ENCODE peak calls at places on chromosomes 12 and 14, in four cellular contexts. One of them, this sample, is unnamed. For H3K36me3, the result is how much of the 10 kb centered on the place peaks cover.

GRCh38 chr12:51488281-51488680 is 63.6 kb downstream of the SLC4A8 start:
- DNase-seq in hepatocyte: no peak
- DNase-seq in sigmoid colon: no peak
- DNase-seq in adrenal gland: no peak
- DNase-seq in this sample: no peak

GRCh38 chr12:118060301-118061010 is 523 bp downstream of the WSB2 start:
- DNase-seq in adrenal gland: peak
- DNase-seq in sigmoid colon: peak
- DNase-seq in hepatocyte: peak
- DNase-seq in this sample: peak

GRCh38 chr14:28653521-28653920 is 113.1 kb upstream of the FOXG1 start:
- DNase-seq in sigmoid colon: no peak
- DNase-seq in hepatocyte: no peak
- DNase-seq in adrenal gland: no peak
- DNase-seq in this sample: no peak

GRCh38 chr14:104443391-104444158 is 136.0 kb upstream of the C14orf180 start:
- DNase-seq in hepatocyte: no peak
- DNase-seq in sigmoid colon: no peak
- DNase-seq in adrenal gland: peak
- DNase-seq in this sample: peak

GRCh38 chr14:91456283-91456682 is 38.7 kb upstream of the CCDC88C start:
- DNase-seq in hepatocyte: no peak
- DNase-seq in adrenal gland: no peak
- DNase-seq in sigmoid colon: no peak
- DNase-seq in this sample: no peak

GRCh38 chr14:101357559-101358319 is 203.6 kb upstream of the DIO3 start:
- DNase-seq in adrenal gland: no peak
- DNase-seq in hepatocyte: no peak
- DNase-seq in sigmoid colon: peak
- DNase-seq in this sample: no peak

GRCh38 chr12:76909290-76909689 is 30.5 kb upstream of the CSRP2 start:
- DNase-seq in hepatocyte: no peak
- DNase-seq in adrenal gland: no peak
- DNase-seq in sigmoid colon: no peak
- DNase-seq in this sample: no peak

GRCh38 chr14:105144666-105145380 is 23.8 kb downstream of the JAG2 start:
- DNase-seq in sigmoid colon: peak
- DNase-seq in adrenal gland: no peak
- DNase-seq in hepatocyte: no peak
- DNase-seq in this sample: peak

GRCh38 chr12:15050664-15051063 is 77.8 kb downstream of the PDE6H start:
- DNase-seq in adrenal gland: no peak
- DNase-seq in sigmoid colon: peak
- DNase-seq in hepatocyte: peak
- DNase-seq in this sample: no peak

DNA sequence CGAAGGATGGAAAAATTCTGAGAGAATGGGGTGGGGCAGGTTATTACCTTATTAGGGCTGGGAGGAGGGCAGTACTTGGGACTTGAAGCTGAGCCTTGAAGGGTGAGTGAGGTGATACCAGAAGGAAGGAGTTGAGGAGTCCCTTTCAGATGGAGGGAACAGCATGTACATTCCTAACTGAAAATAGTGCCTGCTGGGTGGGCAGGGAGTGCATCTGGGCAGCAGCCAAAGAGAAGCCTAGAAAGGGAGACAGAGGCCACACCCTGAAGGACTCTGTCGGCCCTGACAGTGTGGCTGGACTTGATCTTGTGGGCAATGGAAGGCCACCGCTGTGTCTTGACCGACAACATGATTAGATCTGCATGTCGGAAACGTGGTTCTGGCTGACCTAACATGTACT is 147.6 kb downstream of the NDUFA12 start:
- DNase-seq in hepatocyte: no peak
- DNase-seq in sigmoid colon: no peak
- DNase-seq in adrenal gland: no peak
- DNase-seq in this sample: no peak
- H3K27ac ChIP-seq in hepatocyte: no peak
- H3K27ac ChIP-seq in sigmoid colon: no peak
- H3K27ac ChIP-seq in adrenal gland: no peak
- H3K27ac ChIP-seq in this sample: no peak

DNA sequence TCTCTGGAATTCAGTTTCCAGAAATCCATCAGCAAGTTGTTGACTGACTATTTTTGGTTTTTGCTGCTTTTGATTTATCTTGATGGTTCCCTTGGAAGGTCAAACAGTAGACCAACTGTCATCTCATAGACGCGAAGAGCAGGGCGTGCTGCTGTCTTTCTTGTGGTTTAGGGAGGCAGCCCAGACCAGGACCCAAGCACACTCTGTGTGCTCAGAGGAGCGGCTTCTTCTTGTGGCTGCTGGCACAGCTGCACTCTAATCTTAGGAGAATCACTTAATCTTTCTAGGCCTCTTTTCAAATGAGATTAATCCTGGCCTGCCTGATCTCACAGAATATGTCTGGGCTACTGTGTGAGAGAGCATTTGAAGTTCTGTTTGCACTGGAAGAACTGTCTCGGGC is 60.0 kb upstream of the TRAF3 start:
- DNase-seq in adrenal gland: no peak
- DNase-seq in sigmoid colon: no peak
- DNase-seq in hepatocyte: no peak
- DNase-seq in this sample: no peak
- H3K36me3 ChIP-seq in adrenal gland: under half
- H3K36me3 ChIP-seq in sigmoid colon: under half
- H3K36me3 ChIP-seq in hepatocyte: under half
- H3K36me3 ChIP-seq in this sample: half or more

GRCh38 chr12:96070670-96071279 is 35.4 kb upstream of the LTA4H start:
- DNase-seq in adrenal gland: peak
- DNase-seq in sigmoid colon: no peak
- DNase-seq in hepatocyte: no peak
- DNase-seq in this sample: no peak
- TF ChIP-seq CTCF in adrenal gland: no peak
- TF ChIP-seq CTCF in sigmoid colon: no peak
- TF ChIP-seq CTCF in hepatocyte: peak
- TF ChIP-seq CTCF in this sample: no peak

DNA sequence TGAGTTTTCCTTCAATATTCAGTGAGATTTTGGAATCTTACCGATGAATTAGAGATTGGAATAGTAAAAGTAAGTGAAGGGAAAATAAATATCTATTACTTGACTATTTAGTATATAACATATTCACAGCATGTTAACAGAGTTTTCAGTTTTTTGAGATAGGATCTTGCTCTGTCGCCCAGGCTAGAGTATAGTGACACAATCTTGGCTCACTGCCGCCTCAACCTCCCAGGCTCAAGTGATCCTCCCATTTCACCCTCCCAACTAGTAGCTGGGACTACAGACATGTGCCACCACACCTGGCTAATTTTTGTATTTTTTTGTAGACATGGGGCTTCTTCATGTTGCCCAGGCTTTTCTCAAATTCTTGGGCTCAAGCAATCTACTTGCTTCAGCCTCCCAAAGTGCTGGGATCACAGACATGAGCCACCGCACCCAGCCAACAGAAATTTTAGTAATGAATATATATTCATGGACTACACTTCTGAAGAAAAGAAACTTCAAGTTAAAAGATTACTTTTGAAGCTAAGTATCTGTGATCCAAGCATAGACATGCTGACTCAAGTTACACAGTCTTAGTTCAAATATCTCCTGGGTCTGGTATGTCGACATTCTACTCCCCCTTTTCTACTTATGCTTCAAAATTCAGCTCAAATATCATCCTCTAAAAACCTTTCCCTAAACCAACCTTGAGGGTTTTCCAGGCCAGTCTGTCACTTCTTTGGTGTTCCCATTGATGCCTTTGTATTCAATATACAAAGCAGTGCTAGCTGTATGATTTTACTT is 13.8 kb downstream of the UBE2N start:
- DNase-seq in adrenal gland: no peak
- DNase-seq in hepatocyte: no peak
- DNase-seq in sigmoid colon: no peak
- DNase-seq in this sample: no peak
- H3K27ac ChIP-seq in adrenal gland: no peak
- H3K27ac ChIP-seq in hepatocyte: peak
- H3K27ac ChIP-seq in sigmoid colon: no peak
- H3K27ac ChIP-seq in this sample: no peak

DNA sequence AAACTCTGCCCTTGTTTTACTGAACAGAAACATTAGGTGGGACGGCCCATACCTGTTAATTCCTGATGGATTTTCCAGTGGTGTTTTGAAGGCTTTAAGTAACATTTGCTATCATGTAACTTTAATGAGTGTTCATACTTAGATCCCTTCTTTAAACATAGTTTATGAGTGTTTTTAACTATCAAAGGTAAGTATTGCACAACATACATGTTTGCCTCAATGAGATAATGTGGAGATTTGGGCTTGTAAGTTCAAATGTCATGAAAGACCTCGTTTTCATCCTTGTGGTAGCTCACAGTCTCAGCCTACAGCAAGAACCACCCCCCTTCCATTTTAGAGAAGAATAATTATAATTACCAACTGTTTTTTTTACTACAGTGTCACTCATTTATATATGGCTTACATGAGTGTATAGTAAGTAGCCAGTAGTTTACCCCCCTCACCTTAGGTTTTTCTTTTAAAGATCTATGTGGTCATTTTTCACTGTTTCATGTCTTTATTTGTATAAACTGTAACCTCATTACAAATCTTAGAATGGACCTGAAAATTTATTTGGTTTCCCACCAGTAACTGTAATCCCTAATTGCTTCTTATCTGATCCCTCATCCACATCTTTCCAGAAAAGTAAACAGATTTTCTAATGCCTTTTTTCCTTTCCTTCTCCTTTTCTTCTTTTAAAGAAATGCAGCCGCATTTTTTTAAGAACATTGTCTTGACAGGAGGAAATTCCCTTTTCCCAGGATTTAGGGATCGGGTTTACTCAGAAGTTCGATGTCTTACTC is 18.9 kb downstream of the ACTR6 start:
- DNase-seq in hepatocyte: no peak
- DNase-seq in adrenal gland: no peak
- DNase-seq in sigmoid colon: no peak
- DNase-seq in this sample: no peak
- H3K36me3 ChIP-seq in hepatocyte: under half
- H3K36me3 ChIP-seq in adrenal gland: under half
- H3K36me3 ChIP-seq in sigmoid colon: under half
- H3K36me3 ChIP-seq in this sample: half or more

This sample was measured in upper lobe of right lung.